ENCODE peak calls at places on chromosomes 16 and 17, in ten cellular contexts. J, I, M, D, K, E, Q, U, R and G are unnamed samples.

GRCh38 chr16:10242916-10243315 is 60.7 kb upstream of the GRIN2A start:
- DNase-seq in U (no peak), Q (no peak), D (no peak), M (no peak), J (no peak), E (no peak), R (no peak), K (no peak), I (no peak), G (no peak)

GRCh38 chr16:4801051-4801961 is 1.1 kb downstream of the ROGDI start:
- DNase-seq in Q (no peak), J (no peak), U (no peak), M (no peak), E (no peak), D (no peak), K (no peak), R (no peak), I (peak; percentile 30), G (no peak)

GRCh38 chr17:17507465-17508011 is 11.3 kb upstream of the RASD1 start:
- DNase-seq in J (no peak), I (no peak), D (no peak), K (no peak), Q (no peak), R (no peak), M (peak; percentile 46), E (no peak), U (peak; percentile 30), G (no peak)

GRCh38 chr16:2843526-2843925 is 13.4 kb downstream of the ZG16B start:
- DNase-seq in J (no peak), R (no peak), I (no peak), E (no peak), K (no peak), Q (no peak), U (no peak), M (no peak), D (no peak), G (no peak)

GRCh38 chr17:41617698-41618097 is 5.1 kb upstream of the KRT16 start:
- DNase-seq in K (no peak), D (no peak), J (no peak), U (no peak), I (no peak), M (no peak), R (no peak), Q (no peak), E (no peak), G (no peak)

GRCh38 chr16:51409001-51409675 is 258.1 kb upstream of the SALL1 start:
- DNase-seq in R (no peak), E (no peak), M (no peak), Q (no peak), U (no peak), I (no peak), K (no peak), J (no peak), D (no peak), G (no peak)

GRCh38 chr17:680554-680953 is 34.1 kb downstream of the VPS53 start:
- DNase-seq in E (no peak), M (no peak), I (no peak), R (no peak), U (no peak), J (no peak), K (no peak), Q (no peak), D (no peak), G (no peak)

GRCh38 chr16:53014287-53014686 is 38.4 kb downstream of the CHD9NB start:
- DNase-seq in M (no peak), E (no peak), D (no peak), K (no peak), I (no peak), J (no peak), Q (no peak), R (no peak), U (no peak), G (no peak)

GRCh38 chr17:63843387-63844292 is 1.2 kb upstream of the SMARCD2 start:
- DNase-seq in E (no peak), I (peak; percentile 30), D (peak; percentile 23), R (no peak), U (peak; percentile 75), K (no peak), J (peak; percentile 44), Q (no peak), M (no peak), G (peak; percentile 15)

GRCh38 chr16:54482892-54483574 is 196.4 kb upstream of the IRX3 start:
- DNase-seq in D (no peak), U (peak; percentile 75), I (no peak), E (no peak), J (no peak), M (no peak), K (no peak), R (no peak), Q (no peak), G (no peak)

GRCh38 chr17:7056386-7056785 is 12.5 kb upstream of the SLC16A11 start:
- DNase-seq in R (no peak), E (peak; percentile 78), I (no peak), Q (no peak), U (no peak), M (no peak), J (no peak), K (no peak), D (no peak), G (no peak)

GRCh38 chr16:89170346-89171215 is 967 bp upstream of the CDH15 start:
- DNase-seq in U (no peak), K (no peak), I (peak; percentile 37), Q (no peak), M (no peak), J (peak; percentile 67), E (peak; percentile 58), D (no peak), R (no peak), G (no peak)

DNA sequence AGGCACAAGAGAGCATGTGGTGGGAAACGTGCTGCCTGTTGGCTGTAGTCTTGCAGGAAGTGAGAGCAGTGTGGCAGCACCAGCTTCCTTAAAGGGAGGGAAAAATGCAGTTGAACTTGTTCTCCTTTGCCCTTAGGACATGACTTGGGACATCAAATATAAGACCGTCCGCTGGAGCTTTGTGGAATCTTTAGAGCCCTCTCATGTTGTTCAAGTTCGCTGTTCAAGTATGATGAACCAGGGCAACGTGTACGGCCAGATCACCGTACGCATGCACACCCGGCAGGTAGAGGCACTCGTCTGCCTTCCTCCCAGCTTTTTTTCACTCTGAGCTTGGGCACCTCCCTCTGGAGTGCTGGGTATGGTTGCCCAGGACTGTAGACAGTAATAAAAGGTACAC is 23.3 kb downstream of the GPR179 start:
- DNase-seq in R (no peak), U (no peak), I (no peak), M (peak; percentile 67), Q (no peak), E (peak; percentile 97), J (peak; percentile 23), D (no peak), K (no peak), G (no peak)
- H3K9me3 ChIP-seq in R (no peaks in the 10 kb centered on the region), U (no peaks in the 10 kb centered on the region), I (no peaks in the 10 kb centered on the region), M (no peaks in the 10 kb centered on the region), Q (no peaks in the 10 kb centered on the region), E (no peaks in the 10 kb centered on the region), J (no peaks in the 10 kb centered on the region), D (no peaks in the 10 kb centered on the region), K (no peaks in the 10 kb centered on the region), G (no peaks in the 10 kb centered on the region)

DNA sequence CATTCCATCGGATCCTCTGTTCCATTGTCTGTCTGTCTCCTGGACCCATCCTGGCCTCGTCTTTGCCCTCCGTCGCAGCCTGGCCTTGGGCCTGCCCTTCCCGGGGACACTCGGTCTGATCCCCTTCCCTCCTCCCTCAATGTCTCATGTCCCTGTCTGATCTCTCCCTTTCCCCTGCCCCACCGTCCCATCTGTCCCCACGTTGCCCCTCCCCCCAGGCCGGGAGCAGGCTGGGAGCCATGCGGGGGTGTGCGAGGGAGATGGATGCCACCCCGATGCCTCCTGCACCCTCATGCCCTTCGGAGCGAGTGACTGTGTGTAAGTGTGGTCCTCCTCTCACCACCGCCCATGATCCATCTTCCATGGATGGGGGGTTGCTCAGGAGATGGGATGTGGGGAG is 5.3 kb upstream of the ATP2A1 start:
- DNase-seq in U (no peak), M (no peak), K (no peak), R (no peak), Q (no peak), E (no peak), J (no peak), I (no peak), D (no peak), G (no peak)
- H3K9me3 ChIP-seq in U (no peaks in the 10 kb centered on the region), M (no peaks in the 10 kb centered on the region), K (no peaks in the 10 kb centered on the region), R (no peaks in the 10 kb centered on the region), Q (no peaks in the 10 kb centered on the region), E (no peaks in the 10 kb centered on the region), J (no peaks in the 10 kb centered on the region), I (no peaks in the 10 kb centered on the region), D (no peaks in the 10 kb centered on the region), G (no peaks in the 10 kb centered on the region)

GRCh38 chr16:22337045-22337444 is 37.4 kb downstream of the CDR2 start:
- DNase-seq in D (no peak), J (no peak), Q (no peak), E (no peak), U (no peak), I (no peak), M (no peak), K (no peak), R (no peak), G (no peak)

GRCh38 chr16:22337849-22338248 is 36.6 kb downstream of the CDR2 start:
- DNase-seq in R (no peak), M (no peak), J (no peak), I (no peak), D (no peak), K (no peak), U (no peak), Q (no peak), E (no peak), G (no peak)

GRCh38 chr16:22342082-22342481 is 32.3 kb downstream of the CDR2 start:
- DNase-seq in I (no peak), Q (no peak), R (no peak), E (no peak), M (no peak), U (no peak), D (no peak), J (no peak), K (no peak), G (no peak)

GRCh38 chr16:22336581-22336980 is 37.8 kb downstream of the CDR2 start:
- DNase-seq in U (no peak), R (no peak), K (no peak), Q (no peak), D (no peak), M (no peak), I (no peak), J (no peak), E (no peak), G (no peak)

GRCh38 chr16:22340945-22341344 is 33.5 kb downstream of the CDR2 start:
- DNase-seq in J (no peak), D (no peak), K (no peak), U (no peak), I (no peak), R (no peak), E (no peak), M (no peak), Q (no peak), G (no peak)
- H3K9me3 ChIP-seq in J (peaks cover 26% of the 10 kb centered on the region), D (peaks cover 11% of the 10 kb centered on the region), K (peaks cover 6% of the 10 kb centered on the region), U (no peaks in the 10 kb centered on the region), I (peaks cover 5% of the 10 kb centered on the region), R (no peaks in the 10 kb centered on the region), E (no peaks in the 10 kb centered on the region), M (peaks cover 3% of the 10 kb centered on the region), Q (peaks cover 33% of the 10 kb centered on the region), G (peaks cover 18% of the 10 kb centered on the region)

DNA sequence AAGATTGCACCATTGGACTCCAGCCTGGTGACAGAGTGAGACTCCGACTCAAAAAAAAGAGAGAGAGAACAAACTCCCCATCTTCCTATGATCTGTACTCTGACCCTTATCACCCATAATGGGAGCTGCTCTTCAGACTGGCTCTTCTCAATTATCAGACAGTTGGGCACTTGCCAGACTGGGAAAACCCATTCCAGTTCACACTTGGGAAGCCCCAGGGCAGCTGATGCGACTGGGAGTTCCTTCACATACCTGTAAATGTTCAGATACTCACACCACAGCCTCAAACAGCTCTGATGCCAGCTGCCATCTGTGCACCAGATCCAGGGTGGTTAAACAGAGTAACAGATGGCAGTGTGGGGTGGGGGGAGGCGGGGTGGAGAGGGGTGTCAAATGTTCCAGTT is 23.8 kb upstream of the TMEM101 start:
- DNase-seq in J (peak; percentile 44), R (no peak), U (no peak), I (no peak), D (no peak), Q (no peak), M (no peak), K (no peak), E (no peak), G (no peak)
- H3K9me3 ChIP-seq in J (no peaks in the 10 kb centered on the region), R (no peaks in the 10 kb centered on the region), U (no peaks in the 10 kb centered on the region), I (no peaks in the 10 kb centered on the region), D (no peaks in the 10 kb centered on the region), Q (no peaks in the 10 kb centered on the region), M (no peaks in the 10 kb centered on the region), K (no peaks in the 10 kb centered on the region), E (no peaks in the 10 kb centered on the region), G (no peaks in the 10 kb centered on the region)